ENCODE peak calls at places on chromosome X, in six cellular contexts. Z is cardiac fibroblast; T is BJ; V is CD4-positive, CD25-positive, alpha-beta regulatory T cell; C is suprapubic skin; E is astrocyte of the spinal cord. U is an unnamed sample.

GRCh38 chrX:153851981-153852380 is 21.6 kb upstream of the PDZD4 start:
- DNase-seq in Z (no peak), V (no peak), E (no peak), C (no peak), T (no peak), U (no peak)

GRCh38 chrX:119583431-119584059 is 9.2 kb downstream of the UBE2A start:
- DNase-seq in V (no peak), T (no peak), Z (no peak), C (no peak), E (no peak), U (no peak)

GRCh38 chrX:37441377-37441776 is 92.2 kb downstream of the PRRG1 start:
- DNase-seq in V (no peak), C (no peak), T (no peak), E (no peak), Z (no peak), U (no peak)

GRCh38 chrX:45591650-45592049 is 391.0 kb upstream of the DIPK2B start:
- DNase-seq in V (no peak), T (no peak), C (no peak), Z (no peak), E (no peak), U (no peak)

GRCh38 chrX:39983715-39984114 is 114.0 kb downstream of the BCOR start:
- DNase-seq in T (no peak), Z (peak; percentile 56), C (no peak), V (no peak), E (peak; percentile 36), U (peak; percentile 60)

GRCh38 chrX:16711219-16712115 is 1.0 kb downstream of the CTPS2 start:
- DNase-seq in Z (no peak), C (peak; percentile 65), V (no peak), T (no peak), E (no peak), U (no peak)

GRCh38 chrX:70244881-70245280 is 10.4 kb downstream of the AWAT1 start:
- DNase-seq in Z (no peak), T (no peak), V (no peak), E (no peak), C (no peak), U (no peak)

GRCh38 chrX:67544871-67545771 is 1.3 kb downstream of the AR start:
- DNase-seq in Z (peak; percentile 25), C (no peak), T (no peak), V (no peak), E (peak; percentile 48), U (no peak)

GRCh38 chrX:22165732-22166457 is 106.8 kb upstream of the CBLL2 start:
- DNase-seq in Z (peak; percentile 19), E (peak; percentile 10), C (no peak), T (no peak), V (no peak), U (no peak)